ENCODE peak calls at places on chromosomes 16 and 17, in eight cellular contexts. G is spleen, R is stomach, B is GDM1, W is NCI-H2171 treated with DMSO at 0.1 percent for 48 hours, T is PC-9, F is heart left ventricle, A is ovary. Y is an unnamed sample.

GRCh38 chr17:16872836-16873653 is 98.9 kb downstream of the TNFRSF13B start:
- DNase-seq in B (no peak), A (no peak), G (peak; percentile 78), F (no peak), R (peak; percentile 45), T (peak; percentile 46), W (peak; percentile 5), Y (no peak)

GRCh38 chr16:24848065-24848464 is 2.3 kb downstream of the SLC5A11 start:
- DNase-seq in W (no peak), R (no peak), B (no peak), F (no peak), T (peak; percentile 45), G (no peak), A (no peak), Y (no peak)

GRCh38 chr16:85524630-85525463 is 88.3 kb upstream of the GSE1 start:
- DNase-seq in A (no peak), F (peak; percentile 86), W (peak; percentile 64), G (peak; percentile 91), T (peak; percentile 89), R (peak; percentile 53), B (no peak), Y (no peak)

GRCh38 chr17:7548585-7549400 is at the start of gene TNFSF12:
- DNase-seq in T (peak; percentile 48), W (no peak), F (peak; percentile 89), R (peak; percentile 55), A (peak; percentile 76), B (no peak), G (peak; percentile 94), Y (peak; percentile 91)

GRCh38 chr16:24909856-24910255 is 64.1 kb downstream of the SLC5A11 start:
- DNase-seq in G (no peak), A (no peak), B (no peak), W (no peak), R (no peak), F (no peak), T (no peak), Y (no peak)

GRCh38 chr16:28609631-28610594 is at the start of gene SULT1A1:
- DNase-seq in A (peak; percentile 50), F (peak; percentile 77), T (peak; percentile 98), R (peak; percentile 92), G (peak; percentile 90), B (peak; percentile 15), W (no peak), Y (peak; percentile 83)

GRCh38 chr16:13780841-13781553 is 139.0 kb upstream of the ERCC4 start:
- DNase-seq in R (no peak), W (peak; percentile 16), A (no peak), G (no peak), B (no peak), T (no peak), F (no peak), Y (no peak)

GRCh38 chr17:16304832-16305231 is 48.4 kb downstream of the CENPV start:
- DNase-seq in F (no peak), G (no peak), A (peak; percentile 10), T (peak; percentile 10), W (peak; percentile 33), B (peak; percentile 1), R (no peak), Y (no peak)

GRCh38 chr17:74123350-74123749 is 80.1 kb upstream of the RPL38 start:
- DNase-seq in A (no peak), B (no peak), F (no peak), R (no peak), W (no peak), G (no peak), T (no peak), Y (no peak)

GRCh38 chr16:8886593-8887437 is 4.7 kb downstream of the LITAFD start:
- DNase-seq in A (peak; percentile 15), F (no peak), G (peak; percentile 37), T (no peak), R (no peak), B (no peak), W (no peak), Y (peak; percentile 17)